ENCODE peak calls at places on chromosomes 2 and 18, in eight cellular contexts. H is lung; I is stomach; R is CD4-positive, alpha-beta memory T cell; S is adipocyte; O is A549; P is cardiac muscle cell; F is thyroid gland. D is an unnamed sample.

GRCh38 chr2:171434671-171434980 is 600 bp downstream of the DCAF17 start:
- DNase-seq in I (no peak), S (no peak), R (no peak), H (no peak), P (no peak), F (no peak), O (no peak), D (no peak)

GRCh38 chr2:147482111-147482510 is 362.7 kb upstream of the ACVR2A start:
- DNase-seq in R (no peak), I (no peak), O (no peak), S (no peak), P (no peak), F (no peak), H (no peak), D (no peak)

GRCh38 chr2:74919827-74920226 is 38.6 kb upstream of the POLE4 start:
- DNase-seq in H (peak; percentile 73), O (peak; percentile 69), R (peak; percentile 63), I (peak; percentile 68), S (peak; percentile 39), F (peak; percentile 69), P (peak; percentile 70), D (peak; percentile 61)

GRCh38 chr2:43293744-43294695 is 67.6 kb upstream of the ZFP36L2 start:
- DNase-seq in I (no peak), H (peak; percentile 56), P (peak; percentile 98), F (no peak), R (no peak), S (peak; percentile 98), O (peak; percentile 95), D (no peak)

GRCh38 chr2:224990717-224991116 is 51.6 kb downstream of the DOCK10 start:
- DNase-seq in P (no peak), H (no peak), R (no peak), F (no peak), O (no peak), I (no peak), S (no peak), D (no peak)

GRCh38 chr2:109295070-109295780 is 166.2 kb downstream of the SH3RF3 start:
- DNase-seq in F (no peak), P (no peak), O (no peak), I (no peak), H (no peak), S (no peak), R (no peak), D (no peak)

GRCh38 chr2:27721335-27721734 is 50.2 kb upstream of the MRPL33 start:
- DNase-seq in H (peak; percentile 67), O (peak; percentile 84), P (no peak), R (no peak), F (no peak), I (peak; percentile 50), S (no peak), D (no peak)

GRCh38 chr2:29165362-29166236 is 50.4 kb downstream of the CLIP4 start:
- DNase-seq in O (peak; percentile 66), H (no peak), P (peak; percentile 54), S (peak; percentile 84), I (no peak), F (no peak), R (no peak), D (no peak)

GRCh38 chr2:118569876-118570535 is 277.4 kb downstream of the EN1 start:
- DNase-seq in P (peak; percentile 29), F (no peak), I (no peak), O (no peak), S (peak; percentile 40), H (no peak), R (no peak), D (no peak)

GRCh38 chr2:241564596-241565411 is 6.3 kb downstream of the BOK start:
- DNase-seq in O (no peak), R (no peak), I (no peak), F (no peak), H (no peak), P (no peak), S (no peak), D (no peak)

GRCh38 chr2:12852135-12852534 is 135.4 kb downstream of the TRIB2 start:
- DNase-seq in S (no peak), I (no peak), O (no peak), P (no peak), R (no peak), F (no peak), H (no peak), D (no peak)
- H3K9me3 ChIP-seq in S (no peaks in the 10 kb centered on the region), I (no peaks in the 10 kb centered on the region), O (peaks cover 7% of the 10 kb centered on the region), P (no peaks in the 10 kb centered on the region), R (no peaks in the 10 kb centered on the region), F (no peaks in the 10 kb centered on the region), H (no peaks in the 10 kb centered on the region), D (no peaks in the 10 kb centered on the region)

GRCh38 chr18:38464024-38464423 is 898.4 kb upstream of the CELF4 start:
- DNase-seq in I (no peak), F (no peak), S (no peak), O (no peak), R (no peak), P (no peak), H (no peak), D (no peak)
- H3K9me3 ChIP-seq in I (no peaks in the 10 kb centered on the region), F (no peaks in the 10 kb centered on the region), S (no peaks in the 10 kb centered on the region), O (no peaks in the 10 kb centered on the region), R (no peaks in the 10 kb centered on the region), P (no peaks in the 10 kb centered on the region), H (no peaks in the 10 kb centered on the region), D (no peaks in the 10 kb centered on the region)

DNA sequence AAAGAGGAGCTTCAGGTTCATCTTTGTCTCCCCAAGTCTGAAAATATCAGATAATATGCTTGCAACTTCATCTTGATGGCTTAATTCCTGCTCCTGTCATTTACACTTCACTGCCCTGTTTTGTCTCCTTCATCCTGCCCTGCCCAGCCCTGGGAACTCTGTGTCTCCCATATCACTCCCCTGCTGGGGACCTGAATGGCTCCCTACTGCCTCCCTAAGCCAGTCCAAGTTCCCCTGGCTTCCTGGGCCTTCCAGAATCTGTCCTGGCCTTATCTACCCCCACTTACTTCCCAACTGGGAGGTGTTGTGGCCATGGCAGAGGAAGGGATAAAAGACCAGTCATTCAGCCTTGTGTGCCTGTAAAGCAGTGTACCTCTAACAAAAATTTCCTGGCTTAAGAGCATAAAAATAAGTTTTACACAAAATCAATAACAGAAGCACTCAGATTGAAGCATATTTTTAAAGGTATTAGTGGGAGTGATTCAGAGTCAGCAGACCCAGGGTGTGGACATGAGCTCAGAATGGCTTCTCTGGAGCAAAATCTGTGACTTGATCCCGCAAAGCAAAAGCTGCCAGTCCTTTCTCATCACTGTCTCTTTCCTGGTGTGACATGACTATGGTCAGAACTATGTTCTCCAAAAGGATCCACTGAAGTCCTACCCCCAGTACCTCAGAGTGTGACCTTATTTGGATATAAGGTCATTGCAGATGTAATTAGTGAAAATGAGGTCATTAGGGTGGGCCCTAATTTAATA is 59.1 kb downstream of the INO80C start:
- DNase-seq in F (no peak), S (no peak), I (no peak), H (no peak), O (no peak), R (no peak), P (no peak), D (no peak)
- H3K9me3 ChIP-seq in F (no peaks in the 10 kb centered on the region), S (peaks cover 15% of the 10 kb centered on the region), I (no peaks in the 10 kb centered on the region), H (no peaks in the 10 kb centered on the region), O (no peaks in the 10 kb centered on the region), R (no peaks in the 10 kb centered on the region), P (no peaks in the 10 kb centered on the region), D (no peaks in the 10 kb centered on the region)

GRCh38 chr2:220747736-220748135 is 824.4 kb downstream of the EPHA4 start:
- DNase-seq in S (no peak), H (no peak), P (no peak), F (no peak), I (no peak), O (no peak), R (no peak), D (no peak)

GRCh38 chr2:220744861-220745260 is 827.2 kb downstream of the EPHA4 start:
- DNase-seq in S (peak; percentile 64), H (no peak), R (no peak), P (no peak), O (no peak), F (no peak), I (no peak), D (no peak)

GRCh38 chr2:220753486-220753885 is 818.6 kb downstream of the EPHA4 start:
- DNase-seq in I (no peak), F (no peak), P (no peak), O (no peak), H (no peak), R (no peak), S (no peak), D (no peak)

GRCh38 chr2:220745682-220746081 is 826.4 kb downstream of the EPHA4 start:
- DNase-seq in I (no peak), R (no peak), S (no peak), H (no peak), O (no peak), F (no peak), P (no peak), D (no peak)

DNA sequence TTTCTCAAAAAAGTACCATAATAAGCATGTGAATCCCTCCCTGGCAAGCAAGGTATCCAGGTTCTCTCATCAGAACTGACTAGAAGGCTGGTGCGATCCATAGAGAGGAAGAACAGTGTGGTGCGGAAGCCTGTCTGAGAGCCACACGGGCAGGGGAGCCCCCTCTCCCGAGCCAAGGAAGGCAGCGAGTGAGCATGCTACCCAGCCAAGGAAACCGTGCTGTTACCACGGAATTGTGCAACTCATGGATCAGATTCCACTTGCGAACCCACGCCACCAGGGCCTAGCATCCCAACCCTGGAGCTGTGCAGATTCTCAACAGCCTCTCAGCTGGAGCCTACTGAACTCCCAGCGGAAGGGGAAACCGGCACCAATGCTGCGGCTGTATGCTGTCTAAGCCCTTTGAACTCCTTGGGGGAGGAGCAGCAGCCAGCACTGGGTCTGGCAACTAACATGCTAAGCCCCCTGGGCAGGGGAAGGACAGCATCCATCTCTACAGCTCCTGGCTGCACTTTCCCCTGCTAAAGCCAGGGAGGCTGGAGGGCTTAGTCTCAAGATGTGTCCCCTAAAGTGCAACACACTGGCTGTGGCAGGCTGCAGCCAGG is 823.1 kb downstream of the EPHA4 start:
- DNase-seq in F (no peak), I (no peak), P (no peak), H (no peak), O (no peak), R (no peak), S (no peak), D (no peak)
- H3K9me3 ChIP-seq in F (no peaks in the 10 kb centered on the region), I (no peaks in the 10 kb centered on the region), P (no peaks in the 10 kb centered on the region), H (no peaks in the 10 kb centered on the region), O (no peaks in the 10 kb centered on the region), R (no peaks in the 10 kb centered on the region), S (no peaks in the 10 kb centered on the region), D (no peaks in the 10 kb centered on the region)

GRCh38 chr2:112830469-112830868 is 6.1 kb downstream of the IL1B start:
- DNase-seq in H (no peak), P (no peak), I (no peak), R (no peak), O (no peak), S (no peak), F (no peak), D (no peak)
- H3K9me3 ChIP-seq in H (no peaks in the 10 kb centered on the region), P (no peaks in the 10 kb centered on the region), I (no peaks in the 10 kb centered on the region), R (no peaks in the 10 kb centered on the region), O (no peaks in the 10 kb centered on the region), S (no peaks in the 10 kb centered on the region), F (no peaks in the 10 kb centered on the region), D (no peaks in the 10 kb centered on the region)